ENCODE peak calls at places on chromosomes 6 and 20, in seven cellular contexts. One of them, this sample, is unnamed.

GRCh38 chr6:150176152-150176551 is 33.3 kb downstream of the PPP1R14C start:
- DNase-seq in NCI-H460: no peak
- DNase-seq in posterior cingulate gyrus: no peak
- DNase-seq in brain microvascular endothelial cell: no peak
- DNase-seq in lung microvascular endothelial cell: no peak
- DNase-seq in cardiac muscle cell: no peak
- DNase-seq in activated gamma-delta T cell treated with Interleukin-2 at 50 U/mL for 16 hours: no peak
- DNase-seq in this sample: no peak

GRCh38 chr6:14274552-14275492 is 157.2 kb downstream of the CD83 start:
- DNase-seq in cardiac muscle cell: no peak
- DNase-seq in NCI-H460: no peak
- DNase-seq in posterior cingulate gyrus: no peak
- DNase-seq in lung microvascular endothelial cell: no peak
- DNase-seq in activated gamma-delta T cell treated with Interleukin-2 at 50 U/mL for 16 hours: no peak
- DNase-seq in brain microvascular endothelial cell: no peak
- DNase-seq in this sample: no peak

GRCh38 chr6:80197474-80197873 is 91.0 kb downstream of the BCKDHB start:
- DNase-seq in cardiac muscle cell: no peak
- DNase-seq in posterior cingulate gyrus: no peak
- DNase-seq in lung microvascular endothelial cell: no peak
- DNase-seq in brain microvascular endothelial cell: no peak
- DNase-seq in NCI-H460: no peak
- DNase-seq in activated gamma-delta T cell treated with Interleukin-2 at 50 U/mL for 16 hours: no peak
- DNase-seq in this sample: no peak

GRCh38 chr6:686528-686927 is 6.4 kb downstream of the EXOC2 start:
- DNase-seq in NCI-H460: no peak
- DNase-seq in cardiac muscle cell: peak
- DNase-seq in activated gamma-delta T cell treated with Interleukin-2 at 50 U/mL for 16 hours: no peak
- DNase-seq in lung microvascular endothelial cell: no peak
- DNase-seq in brain microvascular endothelial cell: no peak
- DNase-seq in posterior cingulate gyrus: no peak
- DNase-seq in this sample: no peak

GRCh38 chr6:130500693-130501092 is 134.9 kb downstream of the TMEM200A start:
- DNase-seq in NCI-H460: no peak
- DNase-seq in lung microvascular endothelial cell: no peak
- DNase-seq in activated gamma-delta T cell treated with Interleukin-2 at 50 U/mL for 16 hours: no peak
- DNase-seq in brain microvascular endothelial cell: peak
- DNase-seq in posterior cingulate gyrus: no peak
- DNase-seq in cardiac muscle cell: no peak
- DNase-seq in this sample: no peak

GRCh38 chr6:167214216-167214615 is 56.4 kb upstream of the GPR31 start:
- DNase-seq in lung microvascular endothelial cell: no peak
- DNase-seq in brain microvascular endothelial cell: no peak
- DNase-seq in posterior cingulate gyrus: no peak
- DNase-seq in cardiac muscle cell: no peak
- DNase-seq in NCI-H460: no peak
- DNase-seq in activated gamma-delta T cell treated with Interleukin-2 at 50 U/mL for 16 hours: no peak
- DNase-seq in this sample: no peak

GRCh38 chr6:167799033-167799933 is 27.4 kb upstream of the AFDN start:
- DNase-seq in lung microvascular endothelial cell: peak
- DNase-seq in brain microvascular endothelial cell: no peak
- DNase-seq in activated gamma-delta T cell treated with Interleukin-2 at 50 U/mL for 16 hours: no peak
- DNase-seq in posterior cingulate gyrus: no peak
- DNase-seq in cardiac muscle cell: no peak
- DNase-seq in NCI-H460: no peak
- DNase-seq in this sample: no peak

GRCh38 chr6:119484598-119484997 is 135.0 kb upstream of the MAN1A1 start:
- DNase-seq in brain microvascular endothelial cell: peak
- DNase-seq in posterior cingulate gyrus: no peak
- DNase-seq in lung microvascular endothelial cell: no peak
- DNase-seq in NCI-H460: no peak
- DNase-seq in activated gamma-delta T cell treated with Interleukin-2 at 50 U/mL for 16 hours: no peak
- DNase-seq in cardiac muscle cell: peak
- DNase-seq in this sample: no peak

GRCh38 chr6:17151888-17152287 is 50.0 kb downstream of the STMND1 start:
- DNase-seq in brain microvascular endothelial cell: no peak
- DNase-seq in NCI-H460: no peak
- DNase-seq in cardiac muscle cell: no peak
- DNase-seq in posterior cingulate gyrus: no peak
- DNase-seq in activated gamma-delta T cell treated with Interleukin-2 at 50 U/mL for 16 hours: no peak
- DNase-seq in lung microvascular endothelial cell: no peak
- DNase-seq in this sample: no peak

GRCh38 chr20:62066983-62067433 is 1.3 kb upstream of the TAF4 start:
- DNase-seq in NCI-H460: no peak
- DNase-seq in brain microvascular endothelial cell: no peak
- DNase-seq in cardiac muscle cell: peak
- DNase-seq in activated gamma-delta T cell treated with Interleukin-2 at 50 U/mL for 16 hours: no peak
- DNase-seq in lung microvascular endothelial cell: peak
- DNase-seq in posterior cingulate gyrus: no peak
- DNase-seq in this sample: peak

GRCh38 chr6:24832794-24833193 is 34.1 kb upstream of the ARMH2 start:
- DNase-seq in posterior cingulate gyrus: no peak
- DNase-seq in cardiac muscle cell: no peak
- DNase-seq in NCI-H460: no peak
- DNase-seq in lung microvascular endothelial cell: no peak
- DNase-seq in activated gamma-delta T cell treated with Interleukin-2 at 50 U/mL for 16 hours: no peak
- DNase-seq in brain microvascular endothelial cell: no peak
- DNase-seq in this sample: no peak